ENCODE peak calls at places on chromosomes 2 and 18, in ten cellular contexts. L is Daoy; X is CD4-positive, alpha-beta T cell; E is AG04449; M is activated T-helper 1 cell treated with anti-CD3 and anti-CD28 coated beads, Interleukin-12 subunit alpha, Interleukin-12 subunit beta, Interleukin-2, Interleukin-4 antibody, amounts not matched to agents 30 ng/mL and 10 ng/mL and 1 ng/mL, durations not matched to agents 14 hours and 24 hours and 36 hours; N is upper lobe of right lung; C is GM12891; D is NCI-H2081; J is stimulated activated CD4-positive, alpha-beta T cell treated with anti-CD3 and anti-CD28 coated beads, TNF-alpha, amount 100 ng/mL, for 24 hours; W is HCT116. F is an unnamed sample.

GRCh38 chr18:13335903-13336302 is 117.3 kb downstream of the LDLRAD4 start:
- DNase-seq in N (no peak), X (no peak), M (no peak), W (no peak), J (no peak), D (no peak), L (no peak), C (no peak), E (no peak), F (no peak)

GRCh38 chr18:50783553-50783952 is 36.3 kb downstream of the MRO start:
- DNase-seq in D (no peak), J (no peak), W (no peak), E (no peak), M (no peak), N (no peak), C (no peak), X (no peak), L (no peak), F (no peak)

GRCh38 chr2:106053116-106053515 is 141.0 kb downstream of the UXS1 start:
- DNase-seq in J (no peak), N (no peak), L (peak), E (peak), W (peak), D (no peak), C (no peak), M (no peak), X (no peak), F (no peak)

GRCh38 chr2:234427081-234428058 is 69.5 kb downstream of the ARL4C start:
- DNase-seq in C (no peak), E (peak), M (no peak), W (no peak), J (no peak), L (peak), N (no peak), X (no peak), D (no peak), F (no peak)

GRCh38 chr2:72340665-72341064 is 193.0 kb upstream of the CYP26B1 start:
- DNase-seq in D (no peak), N (no peak), X (no peak), L (no peak), C (no peak), M (no peak), J (no peak), E (no peak), W (no peak), F (no peak)

GRCh38 chr2:181949047-181949446 is 36.6 kb upstream of the PPP1R1C start:
- DNase-seq in D (no peak), W (peak), C (no peak), M (no peak), N (no peak), X (no peak), J (no peak), L (no peak), E (no peak), F (no peak)

GRCh38 chr2:144376475-144376874 is 143.4 kb downstream of the ZEB2 start:
- DNase-seq in X (no peak), C (no peak), N (no peak), D (no peak), E (no peak), L (no peak), M (no peak), W (no peak), J (no peak), F (no peak)

GRCh38 chr2:179825494-179825893 is 35.9 kb downstream of the ZNF385B start:
- DNase-seq in W (no peak), X (no peak), E (no peak), N (no peak), D (no peak), M (no peak), L (peak), J (no peak), C (no peak), F (no peak)

GRCh38 chr2:168210898-168211570 is 36.4 kb downstream of the STK39 start:
- DNase-seq in J (no peak), M (no peak), L (peak), W (peak), X (no peak), N (no peak), D (no peak), C (no peak), E (peak), F (no peak)

GRCh38 chr2:105327690-105328089 is 1.8 kb downstream of the TGFBRAP1 start:
- DNase-seq in J (no peak), N (no peak), W (no peak), D (no peak), C (no peak), E (no peak), M (no peak), L (no peak), X (no peak), F (no peak)

GRCh38 chr2:46865181-46865970 is 50.2 kb downstream of the MCFD2 start:
- DNase-seq in M (no peak), J (no peak), C (no peak), X (no peak), L (no peak), D (no peak), W (no peak), N (no peak), E (no peak), F (no peak)

GRCh38 chr2:223235986-223236385 is 184.0 kb downstream of the KCNE4 start:
- DNase-seq in M (no peak), X (no peak), E (no peak), J (no peak), L (no peak), D (no peak), W (no peak), C (no peak), N (no peak), F (no peak)

GRCh38 chr18:8468911-8469310 is 140.3 kb upstream of the RAB12 start:
- DNase-seq in L (peak), D (no peak), M (no peak), X (no peak), E (no peak), W (no peak), J (no peak), N (no peak), C (no peak), F (no peak)

GRCh38 chr18:3186678-3187658 is 32.8 kb downstream of the MYOM1 start:
- DNase-seq in D (no peak), J (no peak), W (no peak), M (no peak), L (no peak), X (no peak), E (no peak), C (no peak), N (no peak), F (no peak)

GRCh38 chr2:111139637-111140317 is 19.1 kb downstream of the BCL2L11 start:
- DNase-seq in W (no peak), N (no peak), L (no peak), M (no peak), D (peak), X (no peak), C (no peak), E (no peak), J (no peak), F (peak)

GRCh38 chr2:38438536-38439225 is 61.6 kb upstream of the ATL2 start:
- DNase-seq in J (no peak), N (no peak), W (no peak), L (peak), D (no peak), M (no peak), E (no peak), C (no peak), X (no peak), F (no peak)

GRCh38 chr2:102439065-102439695 is 16.2 kb downstream of the IL18RAP start:
- DNase-seq in C (no peak), J (no peak), N (no peak), E (peak), D (no peak), M (no peak), X (no peak), L (peak), W (no peak), F (no peak)

GRCh38 chr2:217947341-217948316 is 55.2 kb downstream of the TNS1 start:
- DNase-seq in E (no peak), C (no peak), N (peak), D (no peak), X (no peak), J (no peak), L (no peak), M (no peak), W (peak), F (no peak)

F was measured in NCI-H345.